ENCODE peak calls at places on chromosomes 1 and 21, in nine cellular contexts. One of them, this sample, is unnamed.

GRCh38 chr1:171173069-171173468 is 12.0 kb upstream of the FMO2 start:
- DNase-seq in right cardiac atrium: no peak
- DNase-seq in aorta: no peak
- DNase-seq in GM23248: no peak
- DNase-seq in suprapubic skin: no peak
- DNase-seq in brain microvascular endothelial cell: no peak
- DNase-seq in WERI-Rb-1: no peak
- DNase-seq in HCT116: no peak
- DNase-seq in stomach: no peak
- DNase-seq in this sample: no peak

GRCh38 chr1:67573481-67573880 is 111.5 kb upstream of the GADD45A start:
- DNase-seq in right cardiac atrium: no peak
- DNase-seq in aorta: no peak
- DNase-seq in GM23248: no peak
- DNase-seq in suprapubic skin: no peak
- DNase-seq in brain microvascular endothelial cell: no peak
- DNase-seq in WERI-Rb-1: no peak
- DNase-seq in HCT116: no peak
- DNase-seq in stomach: no peak
- DNase-seq in this sample: no peak

GRCh38 chr1:200708769-200709168 is 29.9 kb upstream of the CAMSAP2 start:
- DNase-seq in right cardiac atrium: no peak
- DNase-seq in aorta: no peak
- DNase-seq in GM23248: peak
- DNase-seq in suprapubic skin: no peak
- DNase-seq in brain microvascular endothelial cell: peak
- DNase-seq in WERI-Rb-1: no peak
- DNase-seq in HCT116: no peak
- DNase-seq in stomach: no peak
- DNase-seq in this sample: no peak

GRCh38 chr1:58158465-58159423 is 387.8 kb downstream of the OMA1 start:
- DNase-seq in right cardiac atrium: no peak
- DNase-seq in aorta: no peak
- DNase-seq in GM23248: no peak
- DNase-seq in suprapubic skin: no peak
- DNase-seq in brain microvascular endothelial cell: no peak
- DNase-seq in WERI-Rb-1: peak
- DNase-seq in HCT116: no peak
- DNase-seq in stomach: no peak
- DNase-seq in this sample: no peak

GRCh38 chr1:235644693-235645305 is 4.8 kb downstream of the GNG4 start:
- DNase-seq in right cardiac atrium: no peak
- DNase-seq in aorta: no peak
- DNase-seq in GM23248: no peak
- DNase-seq in suprapubic skin: no peak
- DNase-seq in brain microvascular endothelial cell: no peak
- DNase-seq in WERI-Rb-1: no peak
- DNase-seq in HCT116: no peak
- DNase-seq in stomach: no peak
- DNase-seq in this sample: no peak

GRCh38 chr1:91864017-91864700 is 21.8 kb downstream of the TGFBR3 start:
- DNase-seq in right cardiac atrium: no peak
- DNase-seq in aorta: no peak
- DNase-seq in GM23248: peak
- DNase-seq in suprapubic skin: no peak
- DNase-seq in brain microvascular endothelial cell: peak
- DNase-seq in WERI-Rb-1: peak
- DNase-seq in HCT116: no peak
- DNase-seq in stomach: no peak
- DNase-seq in this sample: no peak

GRCh38 chr21:29221259-29221744 is 77.4 kb upstream of the BACH1 start:
- DNase-seq in right cardiac atrium: no peak
- DNase-seq in aorta: no peak
- DNase-seq in GM23248: no peak
- DNase-seq in suprapubic skin: no peak
- DNase-seq in brain microvascular endothelial cell: peak
- DNase-seq in WERI-Rb-1: no peak
- DNase-seq in HCT116: no peak
- DNase-seq in stomach: no peak
- DNase-seq in this sample: no peak

GRCh38 chr1:7401814-7402547 is 369.1 kb upstream of the VAMP3 start:
- DNase-seq in right cardiac atrium: no peak
- DNase-seq in aorta: peak
- DNase-seq in GM23248: peak
- DNase-seq in suprapubic skin: peak
- DNase-seq in brain microvascular endothelial cell: peak
- DNase-seq in WERI-Rb-1: peak
- DNase-seq in HCT116: peak
- DNase-seq in stomach: peak
- DNase-seq in this sample: no peak

GRCh38 chr1:241536383-241536782 is 4.2 kb downstream of the KMO start:
- DNase-seq in right cardiac atrium: no peak
- DNase-seq in aorta: no peak
- DNase-seq in GM23248: peak
- DNase-seq in suprapubic skin: no peak
- DNase-seq in brain microvascular endothelial cell: no peak
- DNase-seq in WERI-Rb-1: no peak
- DNase-seq in HCT116: no peak
- DNase-seq in stomach: no peak
- DNase-seq in this sample: no peak

GRCh38 chr1:61097326-61097725 is 15.0 kb downstream of the NFIA start:
- DNase-seq in right cardiac atrium: no peak
- DNase-seq in aorta: no peak
- DNase-seq in GM23248: peak
- DNase-seq in suprapubic skin: no peak
- DNase-seq in brain microvascular endothelial cell: peak
- DNase-seq in WERI-Rb-1: no peak
- DNase-seq in HCT116: no peak
- DNase-seq in stomach: no peak
- DNase-seq in this sample: no peak

GRCh38 chr1:87212431-87213125 is 116.1 kb upstream of the LMO4 start:
- DNase-seq in right cardiac atrium: no peak
- DNase-seq in aorta: no peak
- DNase-seq in GM23248: peak
- DNase-seq in suprapubic skin: no peak
- DNase-seq in brain microvascular endothelial cell: no peak
- DNase-seq in WERI-Rb-1: peak
- DNase-seq in HCT116: no peak
- DNase-seq in stomach: no peak
- DNase-seq in this sample: no peak

GRCh38 chr1:31781138-31782065 is 17.3 kb upstream of the ADGRB2 start:
- DNase-seq in right cardiac atrium: no peak
- DNase-seq in aorta: peak
- DNase-seq in GM23248: no peak
- DNase-seq in suprapubic skin: no peak
- DNase-seq in brain microvascular endothelial cell: no peak
- DNase-seq in WERI-Rb-1: peak
- DNase-seq in HCT116: no peak
- DNase-seq in stomach: no peak
- DNase-seq in this sample: peak

GRCh38 chr1:27517907-27518718 is 28.1 kb upstream of the WASF2 start:
- DNase-seq in right cardiac atrium: no peak
- DNase-seq in aorta: no peak
- DNase-seq in GM23248: no peak
- DNase-seq in suprapubic skin: no peak
- DNase-seq in brain microvascular endothelial cell: no peak
- DNase-seq in WERI-Rb-1: no peak
- DNase-seq in HCT116: no peak
- DNase-seq in stomach: peak
- DNase-seq in this sample: no peak

GRCh38 chr1:234543442-234544093 is 64.6 kb upstream of the TARBP1 start:
- DNase-seq in right cardiac atrium: no peak
- DNase-seq in aorta: no peak
- DNase-seq in GM23248: no peak
- DNase-seq in suprapubic skin: no peak
- DNase-seq in brain microvascular endothelial cell: no peak
- DNase-seq in WERI-Rb-1: no peak
- DNase-seq in HCT116: no peak
- DNase-seq in stomach: no peak
- DNase-seq in this sample: peak

GRCh38 chr1:200896571-200897187 is 2.0 kb downstream of the INAVA start:
- DNase-seq in right cardiac atrium: no peak
- DNase-seq in aorta: no peak
- DNase-seq in GM23248: no peak
- DNase-seq in suprapubic skin: no peak
- DNase-seq in brain microvascular endothelial cell: no peak
- DNase-seq in WERI-Rb-1: no peak
- DNase-seq in HCT116: peak
- DNase-seq in stomach: peak
- DNase-seq in this sample: no peak

GRCh38 chr21:37828515-37828914 is 87.7 kb downstream of the KCNJ6 start:
- DNase-seq in right cardiac atrium: no peak
- DNase-seq in aorta: no peak
- DNase-seq in GM23248: no peak
- DNase-seq in suprapubic skin: no peak
- DNase-seq in brain microvascular endothelial cell: no peak
- DNase-seq in WERI-Rb-1: peak
- DNase-seq in HCT116: no peak
- DNase-seq in stomach: no peak
- DNase-seq in this sample: no peak

GRCh38 chr1:85417876-85418275 is 47.1 kb downstream of the DDAH1 start:
- DNase-seq in right cardiac atrium: no peak
- DNase-seq in aorta: no peak
- DNase-seq in GM23248: no peak
- DNase-seq in suprapubic skin: no peak
- DNase-seq in brain microvascular endothelial cell: no peak
- DNase-seq in WERI-Rb-1: no peak
- DNase-seq in HCT116: no peak
- DNase-seq in stomach: no peak
- DNase-seq in this sample: no peak

GRCh38 chr1:41395599-41395956 is 34.3 kb downstream of the FOXO6 start:
- DNase-seq in right cardiac atrium: peak
- DNase-seq in aorta: no peak
- DNase-seq in GM23248: no peak
- DNase-seq in suprapubic skin: no peak
- DNase-seq in brain microvascular endothelial cell: no peak
- DNase-seq in WERI-Rb-1: no peak
- DNase-seq in HCT116: no peak
- DNase-seq in stomach: no peak
- DNase-seq in this sample: no peak

GRCh38 chr1:41397943-41398342 is 36.7 kb downstream of the FOXO6 start:
- DNase-seq in right cardiac atrium: no peak
- DNase-seq in aorta: no peak
- DNase-seq in GM23248: no peak
- DNase-seq in suprapubic skin: no peak
- DNase-seq in brain microvascular endothelial cell: no peak
- DNase-seq in WERI-Rb-1: no peak
- DNase-seq in HCT116: no peak
- DNase-seq in stomach: no peak
- DNase-seq in this sample: no peak

GRCh38 chr1:41394918-41395598 is 33.8 kb downstream of the FOXO6 start:
- DNase-seq in right cardiac atrium: peak
- DNase-seq in aorta: no peak
- DNase-seq in GM23248: no peak
- DNase-seq in suprapubic skin: no peak
- DNase-seq in brain microvascular endothelial cell: no peak
- DNase-seq in WERI-Rb-1: peak
- DNase-seq in HCT116: no peak
- DNase-seq in stomach: no peak
- DNase-seq in this sample: no peak

GRCh38 chr1:41396084-41396483 is 34.9 kb downstream of the FOXO6 start:
- DNase-seq in right cardiac atrium: peak
- DNase-seq in aorta: no peak
- DNase-seq in GM23248: no peak
- DNase-seq in suprapubic skin: no peak
- DNase-seq in brain microvascular endothelial cell: no peak
- DNase-seq in WERI-Rb-1: no peak
- DNase-seq in HCT116: no peak
- DNase-seq in stomach: no peak
- DNase-seq in this sample: no peak

GRCh38 chr1:41397020-41397419 is 35.8 kb downstream of the FOXO6 start:
- DNase-seq in right cardiac atrium: no peak
- DNase-seq in aorta: no peak
- DNase-seq in GM23248: no peak
- DNase-seq in suprapubic skin: no peak
- DNase-seq in brain microvascular endothelial cell: no peak
- DNase-seq in WERI-Rb-1: no peak
- DNase-seq in HCT116: no peak
- DNase-seq in stomach: no peak
- DNase-seq in this sample: no peak
- H3K27ac ChIP-seq in right cardiac atrium: no peak
- H3K27ac ChIP-seq in aorta: no peak
- H3K27ac ChIP-seq in GM23248: no peak
- H3K27ac ChIP-seq in suprapubic skin: no peak
- H3K27ac ChIP-seq in brain microvascular endothelial cell: no peak
- H3K27ac ChIP-seq in WERI-Rb-1: no peak
- H3K27ac ChIP-seq in HCT116: no peak
- H3K27ac ChIP-seq in stomach: no peak
- H3K27ac ChIP-seq in this sample: no peak

GRCh38 chr1:117061986-117062415 is 1.9 kb downstream of the TTF2 start:
- DNase-seq in right cardiac atrium: no peak
- DNase-seq in aorta: no peak
- DNase-seq in GM23248: peak
- DNase-seq in suprapubic skin: no peak
- DNase-seq in brain microvascular endothelial cell: peak
- DNase-seq in WERI-Rb-1: no peak
- DNase-seq in HCT116: no peak
- DNase-seq in stomach: no peak
- DNase-seq in this sample: no peak
- H3K4me3 ChIP-seq in right cardiac atrium: no peak
- H3K4me3 ChIP-seq in aorta: no peak
- H3K4me3 ChIP-seq in GM23248: no peak
- H3K4me3 ChIP-seq in suprapubic skin: no peak
- H3K4me3 ChIP-seq in brain microvascular endothelial cell: no peak
- H3K4me3 ChIP-seq in WERI-Rb-1: no peak
- H3K4me3 ChIP-seq in HCT116: no peak
- H3K4me3 ChIP-seq in stomach: no peak
- H3K4me3 ChIP-seq in this sample: no peak

DNA sequence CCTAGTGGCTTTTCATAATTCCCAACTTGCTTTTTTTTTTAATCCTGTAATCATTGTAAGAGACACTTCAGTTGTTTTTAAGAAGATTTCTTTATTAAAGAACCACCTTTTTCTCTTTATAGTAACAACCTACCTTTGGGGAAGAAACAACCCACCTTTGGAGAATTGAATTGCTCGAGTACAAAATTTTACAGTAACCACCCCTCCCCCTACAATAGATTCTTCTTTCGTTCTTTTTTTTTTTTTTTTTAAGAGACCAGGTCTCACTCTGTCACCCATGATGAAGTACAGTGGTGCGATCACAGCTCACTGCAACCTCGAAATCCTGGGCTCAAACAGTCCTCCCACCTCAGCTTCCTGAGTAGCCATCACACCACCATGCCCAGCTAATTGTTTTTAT is 2.1 kb upstream of the LRRC40 start:
- DNase-seq in right cardiac atrium: no peak
- DNase-seq in aorta: no peak
- DNase-seq in GM23248: no peak
- DNase-seq in suprapubic skin: no peak
- DNase-seq in brain microvascular endothelial cell: no peak
- DNase-seq in WERI-Rb-1: no peak
- DNase-seq in HCT116: no peak
- DNase-seq in stomach: no peak
- DNase-seq in this sample: no peak
- H3K27ac ChIP-seq in right cardiac atrium: no peak
- H3K27ac ChIP-seq in aorta: no peak
- H3K27ac ChIP-seq in GM23248: no peak
- H3K27ac ChIP-seq in suprapubic skin: no peak
- H3K27ac ChIP-seq in brain microvascular endothelial cell: no peak
- H3K27ac ChIP-seq in WERI-Rb-1: no peak
- H3K27ac ChIP-seq in HCT116: no peak
- H3K27ac ChIP-seq in stomach: no peak
- H3K27ac ChIP-seq in this sample: no peak

DNA sequence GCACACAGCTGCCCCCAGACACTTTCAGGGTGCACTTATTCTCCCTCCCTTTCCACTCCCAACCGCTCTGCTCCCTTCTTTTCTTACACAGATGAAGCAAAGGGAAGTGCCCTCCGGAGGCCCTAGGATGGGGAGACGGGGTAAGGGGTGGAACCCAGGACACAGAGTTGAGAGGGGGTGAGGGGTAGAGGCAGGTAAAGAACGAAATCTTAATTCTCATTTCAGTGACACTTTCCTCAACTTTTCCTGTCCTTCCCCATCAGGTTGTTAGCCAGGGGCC is 12.8 kb downstream of the PLEKHO1 start:
- DNase-seq in right cardiac atrium: no peak
- DNase-seq in aorta: no peak
- DNase-seq in GM23248: no peak
- DNase-seq in suprapubic skin: no peak
- DNase-seq in brain microvascular endothelial cell: no peak
- DNase-seq in WERI-Rb-1: no peak
- DNase-seq in HCT116: no peak
- DNase-seq in stomach: no peak
- DNase-seq in this sample: no peak
- H3K4me3 ChIP-seq in right cardiac atrium: peak
- H3K4me3 ChIP-seq in aorta: no peak
- H3K4me3 ChIP-seq in GM23248: peak
- H3K4me3 ChIP-seq in suprapubic skin: peak
- H3K4me3 ChIP-seq in brain microvascular endothelial cell: no peak
- H3K4me3 ChIP-seq in WERI-Rb-1: no peak
- H3K4me3 ChIP-seq in HCT116: no peak
- H3K4me3 ChIP-seq in stomach: peak
- H3K4me3 ChIP-seq in this sample: peak

This sample was measured in uterus.